ENCODE peak calls at places on chromosomes 1 and 21, in five cellular contexts. One of them, this sample, is unnamed.

GRCh38 chr1:210239295-210240155 is 6.9 kb downstream of the SERTAD4 start:
- DNase-seq in breast epithelium: no peak
- DNase-seq in uterus: no peak
- DNase-seq in A549: peak; percentile 37
- DNase-seq in body of pancreas: peak; percentile 27
- DNase-seq in this sample: no peak

GRCh38 chr1:204447736-204448135 is 36.1 kb upstream of the PPP1R15B start:
- DNase-seq in A549: no peak
- DNase-seq in body of pancreas: no peak
- DNase-seq in breast epithelium: no peak
- DNase-seq in uterus: no peak
- DNase-seq in this sample: no peak

GRCh38 chr21:40453183-40453582 is 393.8 kb downstream of the DSCAM start:
- DNase-seq in body of pancreas: no peak
- DNase-seq in A549: no peak
- DNase-seq in uterus: no peak
- DNase-seq in breast epithelium: no peak
- DNase-seq in this sample: no peak

GRCh38 chr1:80217377-80217986 is 1211.0 kb upstream of the ADGRL4 start:
- DNase-seq in breast epithelium: no peak
- DNase-seq in uterus: no peak
- DNase-seq in A549: peak; percentile 11
- DNase-seq in body of pancreas: peak; percentile 13
- DNase-seq in this sample: no peak

GRCh38 chr1:63635681-63636080 is 42.5 kb downstream of the PGM1 start:
- DNase-seq in A549: no peak
- DNase-seq in body of pancreas: no peak
- DNase-seq in uterus: no peak
- DNase-seq in breast epithelium: no peak
- DNase-seq in this sample: no peak

GRCh38 chr1:52636701-52637695 is 4.0 kb downstream of the SHISAL2A start:
- DNase-seq in breast epithelium: no peak
- DNase-seq in body of pancreas: peak; percentile 44
- DNase-seq in A549: no peak
- DNase-seq in uterus: no peak
- DNase-seq in this sample: no peak

GRCh38 chr1:96253281-96254035 is 468.1 kb upstream of the PTBP2 start:
- DNase-seq in body of pancreas: no peak
- DNase-seq in uterus: no peak
- DNase-seq in A549: no peak
- DNase-seq in breast epithelium: no peak
- DNase-seq in this sample: no peak

GRCh38 chr1:150346316-150346715 is 17.6 kb upstream of the RPRD2 start:
- DNase-seq in body of pancreas: no peak
- DNase-seq in A549: no peak
- DNase-seq in uterus: no peak
- DNase-seq in breast epithelium: no peak
- DNase-seq in this sample: no peak

GRCh38 chr1:65001238-65001792 is 35.0 kb upstream of the JAK1 start:
- DNase-seq in body of pancreas: peak; percentile 74
- DNase-seq in uterus: peak; percentile 76
- DNase-seq in A549: no peak
- DNase-seq in breast epithelium: peak; percentile 44
- DNase-seq in this sample: peak; percentile 59

GRCh38 chr1:218250492-218250891 is 34.6 kb upstream of the RRP15 start:
- DNase-seq in A549: no peak
- DNase-seq in uterus: no peak
- DNase-seq in breast epithelium: no peak
- DNase-seq in body of pancreas: no peak
- DNase-seq in this sample: no peak

GRCh38 chr1:29761159-29761928 is 525.0 kb downstream of the PTPRU start:
- DNase-seq in uterus: no peak
- DNase-seq in A549: no peak
- DNase-seq in breast epithelium: no peak
- DNase-seq in body of pancreas: no peak
- DNase-seq in this sample: no peak

GRCh38 chr1:99756598-99756997 is 9.8 kb downstream of the FRRS1 start:
- DNase-seq in uterus: no peak
- DNase-seq in breast epithelium: no peak
- DNase-seq in body of pancreas: no peak
- DNase-seq in A549: no peak
- DNase-seq in this sample: no peak

GRCh38 chr1:194889310-194889709 is 1702.9 kb upstream of the B3GALT2 start:
- DNase-seq in A549: no peak
- DNase-seq in breast epithelium: no peak
- DNase-seq in uterus: no peak
- DNase-seq in body of pancreas: no peak
- DNase-seq in this sample: no peak

GRCh38 chr1:94927405-94928175 is 680 bp upstream of the CNN3 start:
- DNase-seq in body of pancreas: peak; percentile 50
- DNase-seq in uterus: peak; percentile 65
- DNase-seq in A549: no peak
- DNase-seq in breast epithelium: peak; percentile 37
- DNase-seq in this sample: no peak

GRCh38 chr1:60765204-60765603 is 317.2 kb upstream of the NFIA start:
- DNase-seq in uterus: no peak
- DNase-seq in breast epithelium: no peak
- DNase-seq in body of pancreas: peak; percentile 42
- DNase-seq in A549: no peak
- DNase-seq in this sample: no peak

GRCh38 chr1:183080406-183080805 is 57.2 kb downstream of the LAMC1 start:
- DNase-seq in uterus: no peak
- DNase-seq in A549: no peak
- DNase-seq in breast epithelium: no peak
- DNase-seq in body of pancreas: no peak
- DNase-seq in this sample: no peak

GRCh38 chr1:185720633-185721272 is 13.4 kb upstream of the HMCN1 start:
- DNase-seq in A549: no peak
- DNase-seq in uterus: no peak
- DNase-seq in breast epithelium: no peak
- DNase-seq in body of pancreas: no peak
- DNase-seq in this sample: no peak

GRCh38 chr1:58902830-58903229 is 119.0 kb upstream of the JUN start:
- DNase-seq in A549: no peak
- DNase-seq in body of pancreas: no peak
- DNase-seq in breast epithelium: no peak
- DNase-seq in uterus: no peak
- DNase-seq in this sample: no peak

GRCh38 chr21:46148106-46148505 is 7.3 kb downstream of the FTCD start:
- DNase-seq in body of pancreas: no peak
- DNase-seq in A549: no peak
- DNase-seq in breast epithelium: no peak
- DNase-seq in uterus: peak; percentile 7
- DNase-seq in this sample: no peak

GRCh38 chr1:112634367-112634766 is 14.7 kb downstream of the CAPZA1 start:
- DNase-seq in body of pancreas: no peak
- DNase-seq in breast epithelium: no peak
- DNase-seq in A549: no peak
- DNase-seq in uterus: no peak
- DNase-seq in this sample: no peak

GRCh38 chr1:164051791-164052190 is 507.2 kb upstream of the PBX1 start:
- DNase-seq in A549: no peak
- DNase-seq in uterus: no peak
- DNase-seq in breast epithelium: no peak
- DNase-seq in body of pancreas: no peak
- DNase-seq in this sample: no peak

GRCh38 chr1:25549273-25550154 is 6.1 kb downstream of the LDLRAP1 start:
- DNase-seq in breast epithelium: no peak
- DNase-seq in uterus: no peak
- DNase-seq in A549: no peak
- DNase-seq in body of pancreas: peak; percentile 62
- DNase-seq in this sample: no peak

GRCh38 chr1:229190057-229190590 is 80.8 kb upstream of the RAB4A start:
- DNase-seq in body of pancreas: no peak
- DNase-seq in uterus: no peak
- DNase-seq in breast epithelium: no peak
- DNase-seq in A549: no peak
- DNase-seq in this sample: no peak

GRCh38 chr1:17170571-17170970 is 34.4 kb upstream of the PADI1 start:
- DNase-seq in body of pancreas: no peak
- DNase-seq in uterus: no peak
- DNase-seq in breast epithelium: no peak
- DNase-seq in A549: no peak
- DNase-seq in this sample: no peak

GRCh38 chr1:200184196-200184595 is 156.7 kb downstream of the NR5A2 start:
- DNase-seq in body of pancreas: peak; percentile 93
- DNase-seq in uterus: peak; percentile 73
- DNase-seq in breast epithelium: peak; percentile 69
- DNase-seq in A549: peak; percentile 70
- DNase-seq in this sample: peak; percentile 97

GRCh38 chr1:210516092-210516491 is 187.4 kb downstream of the HHAT start:
- DNase-seq in A549: no peak
- DNase-seq in body of pancreas: no peak
- DNase-seq in uterus: no peak
- DNase-seq in breast epithelium: no peak
- DNase-seq in this sample: no peak

GRCh38 chr1:172727956-172728603 is 69.2 kb downstream of the FASLG start:
- DNase-seq in body of pancreas: no peak
- DNase-seq in uterus: no peak
- DNase-seq in A549: no peak
- DNase-seq in breast epithelium: no peak
- DNase-seq in this sample: no peak

GRCh38 chr1:92259350-92259749 is 39.4 kb downstream of the GLMN start:
- DNase-seq in A549: no peak
- DNase-seq in breast epithelium: no peak
- DNase-seq in uterus: no peak
- DNase-seq in body of pancreas: no peak
- DNase-seq in this sample: no peak

GRCh38 chr1:201039876-201040275 is 16.4 kb upstream of the KIF21B start:
- DNase-seq in body of pancreas: no peak
- DNase-seq in uterus: no peak
- DNase-seq in breast epithelium: no peak
- DNase-seq in A549: no peak
- DNase-seq in this sample: no peak

DNA sequence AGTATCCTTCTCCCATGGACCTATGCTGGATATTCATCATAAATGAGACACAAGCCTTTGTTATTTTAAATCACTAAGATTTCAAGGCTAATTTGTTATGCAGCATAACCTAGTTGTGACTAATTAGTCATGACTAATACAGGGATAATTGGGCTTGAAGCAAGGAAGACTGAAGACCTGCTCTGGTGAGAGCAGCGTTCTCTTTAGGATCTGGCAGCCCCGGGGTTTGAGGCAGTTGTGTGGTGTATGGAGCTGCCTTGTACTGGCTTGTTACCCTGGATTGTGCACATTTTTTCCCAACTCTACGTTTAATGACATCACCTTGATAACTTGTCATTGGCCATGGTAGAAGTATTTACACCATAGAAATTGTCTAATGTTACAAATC is 25.7 kb upstream of the SPAG17 start:
- DNase-seq in A549: no peak
- DNase-seq in body of pancreas: no peak
- DNase-seq in breast epithelium: no peak
- DNase-seq in uterus: no peak
- DNase-seq in this sample: no peak
- TF ChIP-seq POLR2A in A549: no peak
- TF ChIP-seq POLR2A in body of pancreas: no peak
- TF ChIP-seq POLR2A in breast epithelium: no peak
- TF ChIP-seq POLR2A in uterus: no peak
- TF ChIP-seq POLR2A in this sample: no peak

DNA sequence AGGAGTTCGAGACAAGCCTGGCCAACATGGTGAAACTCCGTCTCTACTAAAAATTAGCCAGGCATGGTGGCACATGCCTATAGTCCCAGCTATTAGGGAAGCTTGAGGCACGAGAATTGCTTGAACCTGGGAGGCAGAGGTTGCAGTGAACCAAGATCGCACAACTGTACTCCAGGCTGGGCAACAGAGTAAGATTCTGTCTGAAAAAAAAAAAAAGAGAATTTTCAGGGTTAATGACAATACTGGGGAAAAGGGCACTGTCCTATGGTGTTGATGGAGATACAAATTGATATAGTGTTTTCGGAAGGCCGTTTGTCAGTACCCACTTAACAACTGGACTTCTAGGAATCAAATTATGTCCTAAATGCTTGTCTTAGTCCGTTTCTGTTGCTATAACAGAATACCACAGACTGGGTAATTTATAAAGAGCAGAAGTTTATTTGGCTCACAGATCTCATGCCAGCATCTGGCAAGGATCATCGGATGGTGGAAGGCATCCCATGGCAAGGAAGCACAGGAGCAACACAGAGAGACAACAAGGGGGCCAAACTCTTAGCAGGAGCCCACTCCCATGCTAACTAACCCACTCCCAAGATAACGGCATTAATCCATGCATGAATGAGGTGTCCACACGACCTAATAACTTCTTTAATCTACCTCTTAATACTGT is 41.3 kb downstream of the ZBTB8A start:
- DNase-seq in body of pancreas: no peak
- DNase-seq in uterus: no peak
- DNase-seq in breast epithelium: no peak
- DNase-seq in A549: no peak
- DNase-seq in this sample: no peak
- H3K27ac ChIP-seq in body of pancreas: no peak overlapping the region
- H3K27ac ChIP-seq in uterus: no peak overlapping the region
- H3K27ac ChIP-seq in breast epithelium: no peak overlapping the region
- H3K27ac ChIP-seq in A549: no peak overlapping the region
- H3K27ac ChIP-seq in this sample: no peak overlapping the region

GRCh38 chr1:53763911-53764310 is 24.9 kb upstream of the GLIS1 start:
- DNase-seq in A549: no peak
- DNase-seq in breast epithelium: no peak
- DNase-seq in uterus: no peak
- DNase-seq in body of pancreas: no peak
- DNase-seq in this sample: no peak

GRCh38 chr1:53766766-53767409 is 27.9 kb upstream of the GLIS1 start:
- DNase-seq in uterus: no peak
- DNase-seq in breast epithelium: no peak
- DNase-seq in A549: no peak
- DNase-seq in body of pancreas: no peak
- DNase-seq in this sample: no peak

GRCh38 chr1:53765656-53766055 is 26.7 kb upstream of the GLIS1 start:
- DNase-seq in uterus: no peak
- DNase-seq in A549: no peak
- DNase-seq in breast epithelium: no peak
- DNase-seq in body of pancreas: no peak
- DNase-seq in this sample: no peak

GRCh38 chr1:53766194-53766748 is 27.3 kb upstream of the GLIS1 start:
- DNase-seq in A549: no peak
- DNase-seq in uterus: no peak
- DNase-seq in body of pancreas: no peak
- DNase-seq in breast epithelium: no peak
- DNase-seq in this sample: no peak

GRCh38 chr1:53763461-53763860 is 24.5 kb upstream of the GLIS1 start:
- DNase-seq in uterus: no peak
- DNase-seq in breast epithelium: no peak
- DNase-seq in body of pancreas: no peak
- DNase-seq in A549: no peak
- DNase-seq in this sample: no peak
- TF ChIP-seq CTCF in uterus: no peak
- TF ChIP-seq CTCF in breast epithelium: no peak
- TF ChIP-seq CTCF in body of pancreas: no peak
- TF ChIP-seq CTCF in A549: no peak
- TF ChIP-seq CTCF in this sample: no peak

DNA sequence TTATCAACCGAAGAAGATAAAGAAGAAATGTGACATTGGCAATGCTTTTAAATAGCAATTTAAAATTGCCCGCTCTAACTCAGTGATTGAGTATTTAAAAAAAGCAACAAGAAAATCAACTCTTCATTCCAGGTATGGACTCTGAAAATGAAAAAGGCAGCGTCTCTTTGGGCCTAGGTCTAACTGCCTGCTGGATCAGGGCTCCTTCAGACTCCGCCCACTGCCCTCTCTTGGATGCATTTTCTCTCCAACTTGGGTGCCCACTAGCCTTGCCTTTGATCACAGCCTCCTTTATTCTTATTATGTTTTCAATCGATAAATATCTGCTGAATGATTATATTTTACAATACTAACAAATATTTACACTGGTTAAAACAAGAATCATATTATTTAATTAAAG is 268.9 kb downstream of the MRPL39 start:
- DNase-seq in breast epithelium: no peak
- DNase-seq in uterus: no peak
- DNase-seq in A549: no peak
- DNase-seq in body of pancreas: no peak
- DNase-seq in this sample: no peak
- TF ChIP-seq POLR2A in breast epithelium: no peak
- TF ChIP-seq POLR2A in uterus: no peak
- TF ChIP-seq POLR2A in A549: no peak
- TF ChIP-seq POLR2A in body of pancreas: no peak
- TF ChIP-seq POLR2A in this sample: no peak

This sample was measured in gastrocnemius medialis.